ENCODE peak calls at places on chromosomes 5 and 9, in six cellular contexts. F is WTC11, K is tibial artery, H is fibroblast of lung, A is B cell, C is right lobe of liver. D is an unnamed sample.

GRCh38 chr5:161687316-161687715 is 1.8 kb downstream of the GABRA6 start:
- DNase-seq in F (no peak), K (no peak), H (no peak), A (no peak), C (no peak), D (no peak)

GRCh38 chr5:58201922-58202648 is 257.8 kb downstream of the PLK2 start:
- DNase-seq in F (no peak), K (no peak), H (peak), A (no peak), C (no peak), D (no peak)

GRCh38 chr9:85521331-85522197 is 220.2 kb downstream of the AGTPBP1 start:
- DNase-seq in F (no peak), K (no peak), H (no peak), A (no peak), C (no peak), D (no peak)

GRCh38 chr5:128512894-128513293 is 25.2 kb downstream of the FBN2 start:
- DNase-seq in F (no peak), K (no peak), H (no peak), A (no peak), C (no peak), D (no peak)

GRCh38 chr5:120624021-120624563 is 160.0 kb downstream of the PRR16 start:
- DNase-seq in F (no peak), K (no peak), H (peak), A (no peak), C (no peak), D (peak)

GRCh38 chr5:54870251-54870650 is 115.1 kb downstream of the ESM1 start:
- DNase-seq in F (no peak), K (no peak), H (peak), A (no peak), C (no peak), D (no peak)

GRCh38 chr5:124401247-124402143 is 344.9 kb downstream of the ZNF608 start:
- DNase-seq in F (no peak), K (no peak), H (no peak), A (no peak), C (no peak), D (no peak)

GRCh38 chr9:16509946-16510504 is 360.4 kb downstream of the BNC2 start:
- DNase-seq in F (no peak), K (no peak), H (peak), A (no peak), C (no peak), D (no peak)

GRCh38 chr5:127942246-127943060 is 141.1 kb upstream of the SLC12A2 start:
- DNase-seq in F (no peak), K (no peak), H (peak), A (no peak), C (no peak), D (no peak)

GRCh38 chr5:138353550-138353893 is 1.0 kb downstream of the KDM3B start:
- DNase-seq in F (no peak), K (no peak), H (no peak), A (no peak), C (no peak), D (no peak)

GRCh38 chr5:132221781-132222648 is 5.6 kb downstream of the P4HA2 start:
- DNase-seq in F (no peak), K (peak), H (peak), A (peak), C (no peak), D (no peak)

GRCh38 chr5:151086905-151087360 is 6.1 kb upstream of the TNIP1 start:
- DNase-seq in F (no peak), K (no peak), H (no peak), A (peak), C (no peak), D (no peak)

GRCh38 chr5:130710596-130710995 is 454.5 kb downstream of the HINT1 start:
- DNase-seq in F (no peak), K (no peak), H (peak), A (no peak), C (no peak), D (no peak)

GRCh38 chr9:16616686-16617085 is 253.8 kb downstream of the BNC2 start:
- DNase-seq in F (no peak), K (no peak), H (no peak), A (no peak), C (no peak), D (no peak)

GRCh38 chr9:136539427-136540412 is 6.1 kb downstream of the NOTCH1 start:
- DNase-seq in F (peak), K (peak), H (peak), A (peak), C (peak), D (peak)

GRCh38 chr5:117454716-117455212 is 880.1 kb upstream of the SEMA6A start:
- DNase-seq in F (peak), K (peak), H (no peak), A (peak), C (peak), D (peak)

GRCh38 chr9:126295082-126295477 is 31.5 kb upstream of the MVB12B start:
- DNase-seq in F (no peak), K (no peak), H (no peak), A (no peak), C (peak), D (no peak)

GRCh38 chr9:104868303-104868686 is 59.7 kb downstream of the ABCA1 start:
- DNase-seq in F (no peak), K (no peak), H (no peak), A (no peak), C (peak), D (no peak)

GRCh38 chr5:75656311-75657003 is 45.2 kb downstream of the ANKDD1B start:
- DNase-seq in F (no peak), K (no peak), H (peak), A (no peak), C (no peak), D (no peak)

GRCh38 chr5:176866913-176867312 is 32.2 kb downstream of the HK3 start:
- DNase-seq in F (no peak), K (no peak), H (no peak), A (no peak), C (no peak), D (no peak)

GRCh38 chr5:79984363-79984762 is 6.7 kb downstream of the MTX3 start:
- DNase-seq in F (no peak), K (no peak), H (no peak), A (no peak), C (no peak), D (no peak)

GRCh38 chr9:76725885-76726284 is 38.4 kb upstream of the PCA3 start:
- DNase-seq in F (no peak), K (no peak), H (no peak), A (no peak), C (no peak), D (no peak)

GRCh38 chr5:27234916-27235315 is 196.5 kb upstream of the CDH9 start:
- DNase-seq in F (no peak), K (no peak), H (peak), A (no peak), C (no peak), D (no peak)

GRCh38 chr5:10555134-10555733 is 8.6 kb upstream of the ANKRD33B start:
- DNase-seq in F (no peak), K (no peak), H (peak), A (no peak), C (no peak), D (no peak)

GRCh38 chr9:97710356-97711222 is 13.4 kb upstream of the XPA start:
- DNase-seq in F (peak), K (peak), H (peak), A (peak), C (peak), D (peak)

GRCh38 chr5:33398501-33398900 is 42.3 kb upstream of the TARS1 start:
- DNase-seq in F (no peak), K (no peak), H (peak), A (no peak), C (no peak), D (no peak)

GRCh38 chr5:57937501-57937900 is 454.9 kb upstream of the ACTBL2 start:
- DNase-seq in F (no peak), K (no peak), H (peak), A (no peak), C (no peak), D (no peak)

GRCh38 chr5:177404641-177405134 is 4.2 kb upstream of the PFN3 start:
- DNase-seq in F (no peak), K (no peak), H (no peak), A (no peak), C (no peak), D (no peak)

GRCh38 chr9:137000177-137000930 is 4.0 kb upstream of the CLIC3 start:
- DNase-seq in F (no peak), K (no peak), H (peak), A (no peak), C (no peak), D (no peak)

GRCh38 chr9:115158666-115159481 is 40.9 kb upstream of the TNC start:
- DNase-seq in F (no peak), K (no peak), H (peak), A (no peak), C (no peak), D (no peak)

GRCh38 chr9:37251452-37251851 is 131.1 kb downstream of the ZCCHC7 start:
- DNase-seq in F (peak), K (no peak), H (no peak), A (peak), C (no peak), D (no peak)

GRCh38 chr9:88587182-88587581 is 52.2 kb downstream of the NXNL2 start:
- DNase-seq in F (no peak), K (no peak), H (no peak), A (no peak), C (no peak), D (no peak)

GRCh38 chr5:113330533-113331200 is 104.1 kb downstream of the TSSK1B start:
- DNase-seq in F (no peak), K (peak), H (peak), A (no peak), C (peak), D (peak)

GRCh38 chr5:143279698-143280097 is 123.8 kb downstream of the NR3C1 start:
- DNase-seq in F (peak), K (no peak), H (peak), A (no peak), C (no peak), D (no peak)